ENCODE peak calls at places on chromosomes 13 and 19, in five cellular contexts. F is AG04450, V is fibroblast of pulmonary artery, W is brain microvascular endothelial cell, R is cardiac muscle cell. N is an unnamed sample.

GRCh38 chr13:40408602-40409001 is 257.8 kb downstream of the FOXO1 start:
- DNase-seq in F (no peak), V (peak; percentile 23), W (peak; percentile 41), R (no peak), N (peak; percentile 78)

GRCh38 chr13:41458939-41459753 is 1.8 kb downstream of the RGCC start:
- DNase-seq in F (no peak), V (peak; percentile 85), W (peak; percentile 51), R (peak; percentile 5), N (peak; percentile 74)

GRCh38 chr13:109180905-109181425 is 551.6 kb downstream of the MYO16 start:
- DNase-seq in F (peak; percentile 70), V (peak; percentile 68), W (peak; percentile 86), R (no peak), N (peak; percentile 88)

GRCh38 chr13:109389456-109389855 is 396.9 kb downstream of the IRS2 start:
- DNase-seq in F (no peak), V (no peak), W (no peak), R (no peak), N (peak; percentile 35)

GRCh38 chr13:34076943-34077703 is 259.2 kb downstream of the RFC3 start:
- DNase-seq in F (no peak), V (peak; percentile 56), W (peak; percentile 41), R (peak; percentile 10), N (peak; percentile 69)

GRCh38 chr13:59846845-59847620 is 316.7 kb downstream of the DIAPH3 start:
- DNase-seq in F (no peak), V (no peak), W (no peak), R (no peak), N (no peak)

GRCh38 chr13:112885782-112886268 is 83.2 kb upstream of the MCF2L start:
- DNase-seq in F (peak; percentile 68), V (peak; percentile 89), W (peak; percentile 76), R (peak; percentile 95), N (peak; percentile 95)

GRCh38 chr19:14089412-14089661 is 1.2 kb downstream of the SAMD1 start:
- DNase-seq in F (no peak), V (peak; percentile 43), W (no peak), R (no peak), N (peak; percentile 33)

GRCh38 chr13:40306817-40307216 is 359.6 kb downstream of the FOXO1 start:
- DNase-seq in F (no peak), V (no peak), W (no peak), R (no peak), N (no peak)

GRCh38 chr13:41273806-41274441 is 10.5 kb upstream of the MTRF1 start:
- DNase-seq in F (no peak), V (no peak), W (no peak), R (no peak), N (no peak)

GRCh38 chr19:37953576-37954303 is 46.7 kb downstream of the SIPA1L3 start:
- DNase-seq in F (no peak), V (no peak), W (peak; percentile 25), R (no peak), N (peak; percentile 76)

GRCh38 chr13:29993716-29994488 is 143.5 kb upstream of the UBL3 start:
- DNase-seq in F (peak; percentile 64), V (peak; percentile 10), W (peak; percentile 47), R (peak; percentile 7), N (peak; percentile 93)

GRCh38 chr13:100872761-100873160 is 198.2 kb upstream of the TMTC4 start:
- DNase-seq in F (no peak), V (peak; percentile 28), W (no peak), R (no peak), N (peak; percentile 31)

GRCh38 chr13:97026759-97027555 is 32.7 kb upstream of the OXGR1 start:
- DNase-seq in F (no peak), V (peak; percentile 68), W (no peak), R (no peak), N (peak; percentile 26)

GRCh38 chr13:107907065-107907464 is 308.3 kb downstream of the LIG4 start:
- DNase-seq in F (no peak), V (no peak), W (peak; percentile 32), R (no peak), N (no peak)

GRCh38 chr13:30845297-30846214 is 60.5 kb upstream of the MEDAG start:
- DNase-seq in F (no peak), V (no peak), W (no peak), R (no peak), N (no peak)

GRCh38 chr19:33499248-33499647 is 22.3 kb downstream of the PEPD start:
- DNase-seq in F (no peak), V (no peak), W (no peak), R (no peak), N (no peak)

GRCh38 chr13:114105351-114106225 is 26.8 kb downstream of the RASA3 start:
- DNase-seq in F (no peak), V (no peak), W (no peak), R (peak; percentile 51), N (peak; percentile 56)

GRCh38 chr13:72648513-72649065 is 78.8 kb downstream of the MZT1 start:
- DNase-seq in F (no peak), V (no peak), W (no peak), R (peak; percentile 24), N (no peak)

GRCh38 chr13:65417953-65418352 is 1812.2 kb downstream of the PCDH9 start:
- DNase-seq in F (no peak), V (peak; percentile 2), W (no peak), R (no peak), N (no peak)

GRCh38 chr13:27101289-27101688 is 70.3 kb downstream of the USP12 start:
- DNase-seq in F (no peak), V (no peak), W (no peak), R (no peak), N (no peak)

GRCh38 chr13:31088826-31089420 is 72.8 kb downstream of the HSPH1 start:
- DNase-seq in F (no peak), V (no peak), W (no peak), R (no peak), N (no peak)

GRCh38 chr19:19256072-19256969 is 16.8 kb downstream of the TM6SF2 start:
- DNase-seq in F (no peak), V (peak; percentile 6), W (no peak), R (no peak), N (no peak)

GRCh38 chr13:39967199-39967959 is 311.9 kb downstream of the COG6 start:
- DNase-seq in F (no peak), V (no peak), W (no peak), R (no peak), N (no peak)

GRCh38 chr13:21435710-21436151 is 23.4 kb downstream of the ZDHHC20 start:
- DNase-seq in F (peak; percentile 23), V (peak; percentile 84), W (peak; percentile 84), R (no peak), N (peak; percentile 91)

GRCh38 chr19:2424686-2425621 is 2.4 kb downstream of the TIMM13 start:
- DNase-seq in F (peak; percentile 33), V (peak; percentile 75), W (peak; percentile 78), R (peak; percentile 65), N (peak; percentile 64)

GRCh38 chr13:40402931-40403412 is 263.5 kb downstream of the FOXO1 start:
- DNase-seq in F (no peak), V (peak; percentile 90), W (peak; percentile 85), R (no peak), N (peak; percentile 74)

GRCh38 chr13:39602277-39602613 is 748 bp downstream of the LHFPL6 start:
- DNase-seq in F (no peak), V (no peak), W (no peak), R (no peak), N (no peak)

GRCh38 chr19:31613683-31614219 is 264.5 kb upstream of the TSHZ3 start:
- DNase-seq in F (no peak), V (no peak), W (no peak), R (no peak), N (no peak)
- TF ChIP-seq CTCF in F (no peak), V (no peak), W (no peak), R (no peak), N (no peak)

GRCh38 chr13:18978447-18978846 is 203.2 kb downstream of the TUBA3C start:
- DNase-seq in F (no peak), V (no peak), W (no peak), R (no peak), N (no peak)
- H3K4me3 ChIP-seq in F (no peak overlapping the region), V (no peak overlapping the region), W (no peak overlapping the region), R (no peak overlapping the region), N (no peak overlapping the region)

GRCh38 chr13:24454100-24454499 is 58.5 kb downstream of the PARP4 start:
- DNase-seq in F (no peak), V (no peak), W (no peak), R (no peak), N (no peak)
- TF ChIP-seq CTCF in F (no peak), V (no peak), W (no peak), R (no peak), N (no peak)

DNA sequence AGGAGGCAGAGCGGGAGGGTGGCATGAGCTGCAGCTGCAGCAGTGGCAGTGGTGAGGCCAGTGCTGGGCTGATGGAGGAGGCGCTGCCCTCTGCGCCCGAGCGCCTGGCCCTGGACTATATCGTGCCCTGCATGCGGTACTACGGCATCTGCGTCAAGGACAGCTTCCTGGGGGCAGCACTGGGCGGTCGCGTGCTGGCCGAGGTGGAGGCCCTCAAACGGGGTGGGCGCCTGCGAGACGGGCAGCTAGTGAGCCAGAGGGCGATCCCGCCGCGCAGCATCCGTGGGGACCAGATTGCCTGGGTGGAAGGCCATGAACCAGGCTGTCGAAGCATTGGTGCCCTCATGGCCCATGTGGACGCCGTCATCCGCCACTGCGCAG is 2.0 kb downstream of the EGLN2 start:
- DNase-seq in F (no peak), V (no peak), W (no peak), R (no peak), N (no peak)
- H3K4me3 ChIP-seq in F (peak overlapping the region; percentile 82), V (peak overlapping the region; percentile 86), W (peak overlapping the region; percentile 22), R (no peak overlapping the region), N (peak overlapping the region; percentile 87)

GRCh38 chr13:78317030-78317429 is 286.3 kb downstream of the POU4F1 start:
- DNase-seq in F (no peak), V (peak; percentile 33), W (no peak), R (peak; percentile 22), N (no peak)
- TF ChIP-seq CTCF in F (peak; percentile 15), V (peak; percentile 42), W (no peak), R (peak; percentile 20), N (no peak)

DNA sequence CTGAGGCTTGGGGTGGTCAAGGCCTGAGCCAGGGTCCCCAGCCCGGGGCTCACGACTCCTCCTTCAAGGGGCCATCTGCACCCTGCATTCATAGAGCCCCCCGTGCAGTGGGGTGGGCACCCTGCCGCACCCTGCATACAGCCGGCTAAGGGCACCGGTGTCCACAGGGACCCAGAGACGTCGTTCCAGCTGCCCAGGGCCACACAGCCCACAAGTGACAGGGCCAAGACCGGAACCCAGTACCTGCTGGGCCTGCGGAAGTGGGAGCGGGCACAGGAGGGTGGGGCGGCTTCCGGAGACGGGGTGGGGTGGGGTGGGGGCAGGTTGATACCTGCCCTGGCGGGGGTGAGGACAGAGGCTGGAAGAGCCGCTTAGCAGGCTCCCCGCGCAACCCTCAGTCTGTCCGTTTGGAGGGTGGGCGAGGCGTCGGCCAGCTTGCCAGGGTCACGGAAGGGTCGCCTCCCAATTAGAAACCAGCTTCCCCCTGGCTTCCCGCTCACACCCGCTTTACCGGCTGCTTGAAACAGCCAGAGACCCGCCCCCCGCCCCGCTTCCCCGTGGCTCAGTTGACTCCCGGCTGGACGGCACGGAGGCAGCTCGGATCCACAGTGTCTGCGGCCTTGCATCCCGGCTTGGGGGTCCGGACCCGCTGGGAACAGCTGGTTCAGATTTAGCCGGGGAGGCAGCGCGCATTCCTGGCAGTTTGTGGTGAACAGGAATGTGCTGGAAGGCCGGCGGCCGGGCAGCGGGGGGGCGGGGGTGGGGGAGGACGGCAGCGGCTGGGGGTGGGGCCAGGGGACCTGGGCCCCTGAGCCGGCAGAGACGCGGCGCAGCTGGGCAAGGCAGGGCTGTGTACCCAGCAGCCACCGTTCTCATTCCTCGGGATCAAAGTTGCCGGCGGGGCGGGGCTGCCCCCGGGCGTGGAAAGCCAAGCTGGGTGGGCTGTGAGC is 1.8 kb downstream of the CNN2 start:
- DNase-seq in F (peak; percentile 93), V (peak; percentile 94), W (peak; percentile 89), R (peak; percentile 86), N (peak; percentile 99)
- H3K4me3 ChIP-seq in F (peak overlapping the region; percentile 89), V (peak overlapping the region; percentile 99), W (peak overlapping the region; percentile 96), R (peak overlapping the region; percentile 99), N (peak overlapping the region; percentile 100)

N was measured in foreskin fibroblast.